ENCODE peak calls at places on chromosomes 7 and 10, in ten cellular contexts. G, X, V, I, L, U, A, B, F and R are unnamed samples.

GRCh38 chr10:48501806-48502771 is 102.8 kb downstream of the ARHGAP22 start:
- DNase-seq in G (no peak), X (no peak), V (no peak), I (no peak), L (no peak), U (no peak), A (no peak), B (no peak), F (no peak), R (no peak)

GRCh38 chr10:73088304-73088703 is 8.4 kb downstream of the P4HA1 start:
- DNase-seq in G (no peak), X (no peak), V (no peak), I (no peak), L (no peak), U (no peak), A (no peak), B (no peak), F (no peak), R (no peak)

GRCh38 chr10:70914316-70914864 is 26.0 kb upstream of the PCBD1 start:
- DNase-seq in G (no peak), X (no peak), V (no peak), I (no peak), L (no peak), U (no peak), A (no peak), B (no peak), F (no peak), R (no peak)

GRCh38 chr10:69928339-69928738 is 124.3 kb upstream of the MACROH2A2 start:
- DNase-seq in G (no peak), X (no peak), V (no peak), I (no peak), L (no peak), U (no peak), A (no peak), B (no peak), F (no peak), R (no peak)

GRCh38 chr10:50385610-50386009 is 134.3 kb upstream of the ASAH2 start:
- DNase-seq in G (no peak), X (no peak), V (no peak), I (no peak), L (no peak), U (no peak), A (no peak), B (peak; percentile 21), F (no peak), R (no peak)

GRCh38 chr10:77926566-77927342 is at the start of gene DLG5:
- DNase-seq in G (no peak), X (peak; percentile 80), V (no peak), I (no peak), L (no peak), U (peak; percentile 72), A (peak; percentile 94), B (peak; percentile 85), F (peak; percentile 43), R (peak; percentile 88)

GRCh38 chr7:4713183-4713784 is 31.2 kb downstream of the FOXK1 start:
- DNase-seq in G (no peak), X (peak; percentile 76), V (no peak), I (no peak), L (no peak), U (no peak), A (peak; percentile 76), B (no peak), F (no peak), R (no peak)

GRCh38 chr7:55310626-55311025 is 54.5 kb upstream of the LANCL2 start:
- DNase-seq in G (no peak), X (no peak), V (no peak), I (no peak), L (no peak), U (no peak), A (no peak), B (no peak), F (no peak), R (no peak)

GRCh38 chr10:116561026-116561425 is 15.3 kb downstream of the PNLIP start:
- DNase-seq in G (no peak), X (no peak), V (no peak), I (no peak), L (no peak), U (no peak), A (no peak), B (no peak), F (no peak), R (no peak)

GRCh38 chr7:13948019-13948781 is 41.3 kb downstream of the ETV1 start:
- DNase-seq in G (no peak), X (no peak), V (no peak), I (no peak), L (no peak), U (no peak), A (no peak), B (no peak), F (no peak), R (no peak)

GRCh38 chr7:124652237-124652636 is 113.4 kb downstream of the GPR37 start:
- DNase-seq in G (no peak), X (no peak), V (no peak), I (no peak), L (no peak), U (no peak), A (no peak), B (no peak), F (no peak), R (peak; percentile 23)

GRCh38 chr7:16428672-16429071 is 7.3 kb upstream of the CRPPA start:
- DNase-seq in G (no peak), X (no peak), V (no peak), I (no peak), L (no peak), U (no peak), A (peak; percentile 36), B (no peak), F (no peak), R (peak; percentile 42)

GRCh38 chr7:91789558-91789957 is 90.9 kb downstream of the MTERF1 start:
- DNase-seq in G (no peak), X (no peak), V (no peak), I (no peak), L (no peak), U (no peak), A (peak; percentile 33), B (no peak), F (no peak), R (no peak)

GRCh38 chr10:69123306-69123746 is 652 bp upstream of the VPS26A start:
- DNase-seq in G (no peak), X (no peak), V (no peak), I (peak; percentile 47), L (peak; percentile 79), U (peak; percentile 66), A (peak; percentile 75), B (no peak), F (no peak), R (peak; percentile 64)

GRCh38 chr7:151087247-151088018 is 1.2 kb downstream of the AGAP3 start:
- DNase-seq in G (peak; percentile 39), X (peak; percentile 79), V (peak; percentile 17), I (peak; percentile 4), L (no peak), U (peak; percentile 65), A (peak; percentile 91), B (peak; percentile 70), F (no peak), R (peak; percentile 85)

GRCh38 chr7:141700848-141701371 is 1.1 kb downstream of the DENND11 start:
- DNase-seq in G (no peak), X (no peak), V (no peak), I (peak; percentile 6), L (no peak), U (peak; percentile 13), A (peak; percentile 55), B (peak; percentile 8), F (no peak), R (peak; percentile 29)

GRCh38 chr7:101545441-101546190 is 83.5 kb downstream of the MYL10 start:
- DNase-seq in G (no peak), X (no peak), V (no peak), I (no peak), L (no peak), U (no peak), A (no peak), B (no peak), F (no peak), R (no peak)

GRCh38 chr7:106891545-106892410 is 26.7 kb downstream of the PIK3CG start:
- DNase-seq in G (peak; percentile 55), X (no peak), V (no peak), I (peak; percentile 69), L (no peak), U (no peak), A (no peak), B (no peak), F (no peak), R (no peak)

GRCh38 chr10:121497513-121497912 is 100.7 kb downstream of the FGFR2 start:
- DNase-seq in G (no peak), X (no peak), V (peak; percentile 25), I (peak; percentile 81), L (no peak), U (no peak), A (no peak), B (no peak), F (no peak), R (no peak)

GRCh38 chr7:106283831-106284515 is 810 bp downstream of the NAMPT start:
- DNase-seq in G (peak; percentile 42), X (peak; percentile 80), V (peak; percentile 42), I (peak; percentile 72), L (peak; percentile 10), U (peak; percentile 58), A (peak; percentile 51), B (peak; percentile 63), F (no peak), R (peak; percentile 22)

GRCh38 chr10:95818663-95819062 is 62.7 kb downstream of the ENTPD1 start:
- DNase-seq in G (no peak), X (no peak), V (no peak), I (no peak), L (no peak), U (no peak), A (peak; percentile 27), B (no peak), F (no peak), R (peak; percentile 68)

GRCh38 chr7:47490501-47491265 is 91.2 kb downstream of the TNS3 start:
- DNase-seq in G (no peak), X (no peak), V (no peak), I (no peak), L (no peak), U (no peak), A (no peak), B (no peak), F (no peak), R (no peak)

GRCh38 chr7:98651760-98652159 is 34.7 kb downstream of the NPTX2 start:
- DNase-seq in G (no peak), X (no peak), V (no peak), I (no peak), L (no peak), U (no peak), A (no peak), B (peak; percentile 62), F (no peak), R (no peak)

GRCh38 chr7:157688439-157689268 is 351.9 kb downstream of the DNAJB6 start:
- DNase-seq in G (no peak), X (no peak), V (no peak), I (no peak), L (no peak), U (peak; percentile 54), A (no peak), B (no peak), F (no peak), R (no peak)

GRCh38 chr10:59287587-59287986 is 74.8 kb downstream of the FAM13C start:
- DNase-seq in G (no peak), X (no peak), V (no peak), I (no peak), L (no peak), U (no peak), A (no peak), B (no peak), F (no peak), R (no peak)

GRCh38 chr10:16832351-16833080 is 15.3 kb upstream of the RSU1 start:
- DNase-seq in G (no peak), X (no peak), V (no peak), I (no peak), L (no peak), U (no peak), A (peak; percentile 74), B (no peak), F (no peak), R (peak; percentile 69)

GRCh38 chr7:24851791-24852190 is 94.5 kb upstream of the GSDME start:
- DNase-seq in G (no peak), X (no peak), V (no peak), I (no peak), L (peak; percentile 40), U (no peak), A (no peak), B (no peak), F (no peak), R (no peak)

GRCh38 chr10:29849434-29849833 is 210.0 kb downstream of the JCAD start:
- DNase-seq in G (no peak), X (no peak), V (no peak), I (no peak), L (peak; percentile 68), U (no peak), A (peak; percentile 64), B (no peak), F (no peak), R (peak; percentile 64)